ENCODE peak calls at places on chromosomes 12 and 14, in nine cellular contexts. U, A, S, Q, D, Z, E, G and F are unnamed samples.

GRCh38 chr12:31590730-31591307 is at the start of gene DENND5B:
- DNase-seq in Z (peak), S (no peak), E (peak), D (peak), G (peak), Q (no peak), U (peak), A (peak), F (peak)

GRCh38 chr14:77005559-77005958 is 22.9 kb downstream of the IRF2BPL start:
- DNase-seq in A (no peak), D (no peak), Z (no peak), E (no peak), S (no peak), U (no peak), Q (no peak), G (no peak), F (no peak)

GRCh38 chr14:72636094-72636493 is 257.8 kb downstream of the DPF3 start:
- DNase-seq in Q (no peak), D (no peak), G (no peak), E (no peak), S (no peak), U (no peak), A (no peak), Z (no peak), F (no peak)

GRCh38 chr12:4134434-4134762 is 139.2 kb upstream of the CCND2 start:
- DNase-seq in D (no peak), G (no peak), A (no peak), S (no peak), U (no peak), Q (no peak), Z (no peak), E (no peak), F (no peak)

GRCh38 chr12:39764944-39765560 is 145.4 kb upstream of the ABCD2 start:
- DNase-seq in D (no peak), E (no peak), Z (no peak), G (peak), A (no peak), S (no peak), Q (peak), U (peak), F (peak)

GRCh38 chr14:76752744-76753143 is 8.5 kb upstream of the VASH1 start:
- DNase-seq in G (no peak), E (no peak), A (no peak), Z (no peak), U (no peak), S (no peak), D (no peak), Q (no peak), F (no peak)

GRCh38 chr12:6547566-6547965 is 8.3 kb downstream of the IFFO1 start:
- DNase-seq in D (no peak), U (no peak), Z (no peak), A (no peak), S (no peak), G (no peak), Q (no peak), E (no peak), F (no peak)

GRCh38 chr12:14768823-14769405 is 34.4 kb downstream of the WBP11 start:
- DNase-seq in G (peak), E (no peak), U (peak), Q (peak), Z (no peak), S (peak), D (no peak), A (no peak), F (no peak)

GRCh38 chr12:78674311-78675085 is 190.1 kb upstream of the SYT1 start:
- DNase-seq in A (no peak), U (peak), G (no peak), Q (peak), Z (no peak), S (no peak), E (no peak), D (no peak), F (peak)

GRCh38 chr14:101845496-101845895 is 84.0 kb downstream of the PPP2R5C start:
- DNase-seq in U (no peak), Q (no peak), S (no peak), A (no peak), G (no peak), E (no peak), D (no peak), Z (no peak), F (no peak)

GRCh38 chr14:96584907-96585671 is 82.9 kb downstream of the PAPOLA start:
- DNase-seq in A (no peak), E (no peak), U (no peak), S (no peak), Z (no peak), G (no peak), Q (no peak), D (no peak), F (no peak)

GRCh38 chr14:100692859-100693558 is 33.7 kb upstream of the DLK1 start:
- DNase-seq in Q (peak), D (no peak), G (peak), U (peak), Z (no peak), S (no peak), A (peak), E (peak), F (peak)

GRCh38 chr12:27817761-27818160 is 37.7 kb upstream of the MANSC4 start:
- DNase-seq in U (no peak), D (no peak), Q (no peak), E (no peak), Z (no peak), A (no peak), S (no peak), G (no peak), F (no peak)

GRCh38 chr12:57473392-57473791 is 6.3 kb downstream of the ARHGAP9 start:
- DNase-seq in G (no peak), A (no peak), E (no peak), U (no peak), D (no peak), S (no peak), Q (no peak), Z (no peak), F (no peak)

GRCh38 chr12:10285919-10286318 is 21.8 kb upstream of the KLRD1 start:
- DNase-seq in S (no peak), G (no peak), U (no peak), Z (no peak), A (no peak), E (no peak), D (no peak), Q (no peak), F (no peak)

GRCh38 chr14:37060496-37061260 is 111.7 kb downstream of the SLC25A21 start:
- DNase-seq in Z (no peak), Q (no peak), D (no peak), U (no peak), A (no peak), G (no peak), S (no peak), E (no peak), F (no peak)

GRCh38 chr12:53115891-53116675 is 12.8 kb downstream of the SOAT2 start:
- DNase-seq in E (no peak), G (no peak), S (no peak), Q (no peak), A (no peak), Z (no peak), U (no peak), D (no peak), F (no peak)

GRCh38 chr14:73662439-73663056 is 17.8 kb downstream of the DNAL1 start:
- DNase-seq in A (peak), Z (peak), S (no peak), E (no peak), Q (peak), U (peak), G (peak), D (no peak), F (peak)

GRCh38 chr14:64823305-64823985 is 56.3 kb downstream of the SPTB start:
- DNase-seq in Q (peak), Z (peak), U (peak), G (peak), E (peak), S (peak), D (peak), A (peak), F (peak)